ENCODE peak calls at places on chromosomes 12 and 14, in eight cellular contexts. M is stomach; O is CD8-positive, alpha-beta T cell; U is tibial nerve; Z is Karpas-422; Y is OCI-LY7; C is lower lobe of right lung; Q is hepatocyte. K is an unnamed sample.

GRCh38 chr14:32841698-32842097 is 97.0 kb upstream of the NPAS3 start:
- DNase-seq in M (no peak), O (no peak), U (no peak), Z (no peak), Y (no peak), C (no peak), Q (no peak), K (no peak)

GRCh38 chr12:30806989-30807694 is 52.4 kb upstream of the CAPRIN2 start:
- DNase-seq in M (peak; percentile 41), O (no peak), U (no peak), Z (peak; percentile 84), Y (peak; percentile 63), C (no peak), Q (peak; percentile 67), K (no peak)

GRCh38 chr14:36582011-36582873 is at the start of gene NKX2-8:
- DNase-seq in M (no peak), O (no peak), U (no peak), Z (no peak), Y (no peak), C (peak; percentile 48), Q (peak; percentile 19), K (no peak)

GRCh38 chr12:102479099-102479887 is 1.1 kb downstream of the IGF1 start:
- DNase-seq in M (no peak), O (no peak), U (no peak), Z (no peak), Y (no peak), C (no peak), Q (peak; percentile 53), K (no peak)

GRCh38 chr12:96434107-96434506 is 33.9 kb upstream of the CDK17 start:
- DNase-seq in M (no peak), O (peak; percentile 63), U (no peak), Z (no peak), Y (peak; percentile 38), C (no peak), Q (no peak), K (peak; percentile 79)

GRCh38 chr14:23571701-23572523 is 4.3 kb upstream of the AP1G2 start:
- DNase-seq in M (no peak), O (no peak), U (no peak), Z (no peak), Y (no peak), C (no peak), Q (peak; percentile 4), K (no peak)

GRCh38 chr12:49342914-49343731 is 3.6 kb upstream of the DNAJC22 start:
- DNase-seq in M (peak; percentile 24), O (no peak), U (no peak), Z (peak; percentile 67), Y (peak; percentile 54), C (no peak), Q (peak; percentile 32), K (no peak)

GRCh38 chr12:113903381-113903863 is 62.7 kb downstream of the RBM19 start:
- DNase-seq in M (no peak), O (no peak), U (no peak), Z (no peak), Y (no peak), C (no peak), Q (no peak), K (no peak)

GRCh38 chr12:11944321-11944720 is 126.4 kb upstream of the BCL2L14 start:
- DNase-seq in M (no peak), O (no peak), U (no peak), Z (no peak), Y (no peak), C (no peak), Q (no peak), K (no peak)

GRCh38 chr14:81406863-81407262 is 6.7 kb upstream of the STON2 start:
- DNase-seq in M (no peak), O (no peak), U (peak; percentile 45), Z (no peak), Y (no peak), C (no peak), Q (peak; percentile 48), K (no peak)

GRCh38 chr12:106245767-106246166 is 2.1 kb downstream of the CKAP4 start:
- DNase-seq in M (peak; percentile 76), O (no peak), U (no peak), Z (no peak), Y (no peak), C (peak; percentile 85), Q (peak; percentile 55), K (no peak)

GRCh38 chr14:73800970-73801515 is 50.6 kb upstream of the PTGR2 start:
- DNase-seq in M (no peak), O (no peak), U (no peak), Z (peak; percentile 39), Y (no peak), C (no peak), Q (no peak), K (no peak)

GRCh38 chr12:1661553-1662335 is 29.1 kb upstream of the ADIPOR2 start:
- DNase-seq in M (peak; percentile 96), O (peak; percentile 71), U (peak; percentile 88), Z (peak; percentile 93), Y (peak; percentile 91), C (peak; percentile 97), Q (peak; percentile 96), K (peak; percentile 97)

GRCh38 chr14:20427231-20428009 is 8.5 kb downstream of the KLHL33 start:
- DNase-seq in M (no peak), O (no peak), U (no peak), Z (peak; percentile 62), Y (peak; percentile 82), C (no peak), Q (peak; percentile 61), K (no peak)
- H3K27ac ChIP-seq in M (peak overlapping the region; percentile 22), O (no peak overlapping the region), U (no peak overlapping the region), Z (no peak overlapping the region), Y (peak overlapping the region; percentile 94), C (peak overlapping the region; percentile 33), Q (peak overlapping the region; percentile 85), K (peak overlapping the region; percentile 63)

DNA sequence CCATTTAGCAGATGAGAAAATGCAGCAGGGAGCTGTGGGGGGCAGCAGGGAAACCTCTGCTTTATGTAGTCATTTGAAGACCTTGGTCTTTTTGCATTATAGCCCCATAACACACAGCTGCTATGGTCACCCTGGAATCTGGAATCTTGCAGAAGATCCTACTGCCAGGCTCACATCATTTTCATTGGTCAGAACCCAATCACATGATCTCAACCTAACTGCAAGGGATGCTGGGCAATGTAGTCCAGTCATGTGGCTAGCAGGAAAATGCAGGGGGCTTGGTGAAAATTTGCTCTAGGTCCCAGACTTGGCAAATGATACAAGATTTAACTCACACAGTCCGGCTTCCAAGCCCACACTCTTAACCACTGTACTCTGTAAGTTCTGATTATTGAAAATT is 1028.7 kb downstream of the AACS start:
- DNase-seq in M (no peak), O (no peak), U (no peak), Z (no peak), Y (peak; percentile 30), C (no peak), Q (peak; percentile 19), K (no peak)
- H3K9me3 ChIP-seq in M (no peaks in the 10 kb centered on the region), O (no peaks in the 10 kb centered on the region), U (peaks cover 17% of the 10 kb centered on the region), Z (peaks cover 15% of the 10 kb centered on the region), Y (no peaks in the 10 kb centered on the region), C (no peaks in the 10 kb centered on the region), Q (no peaks in the 10 kb centered on the region), K (no peaks in the 10 kb centered on the region)

DNA sequence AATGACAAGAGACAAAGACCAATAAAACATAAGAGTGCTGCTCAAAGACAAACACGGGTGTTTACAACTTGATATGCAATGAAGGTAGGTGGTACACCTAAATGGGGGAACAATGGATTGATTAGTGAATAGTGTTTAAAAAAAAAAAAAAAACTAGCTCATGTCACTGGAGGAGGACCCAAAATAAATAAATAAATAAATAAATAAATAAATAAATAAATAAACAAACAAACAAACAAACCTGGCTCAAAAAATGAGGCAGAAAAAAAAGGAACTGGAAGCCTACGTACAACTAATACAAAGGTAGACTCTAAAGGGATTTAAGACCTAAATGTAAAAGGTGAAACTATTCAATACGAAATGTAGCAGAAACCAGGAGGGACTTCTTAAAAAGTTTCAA is 18.6 kb downstream of the NAP1L1 start:
- DNase-seq in M (no peak), O (no peak), U (no peak), Z (no peak), Y (no peak), C (no peak), Q (no peak), K (no peak)
- H3K27ac ChIP-seq in M (no peak overlapping the region), O (no peak overlapping the region), U (no peak overlapping the region), Z (no peak overlapping the region), Y (no peak overlapping the region), C (no peak overlapping the region), Q (no peak overlapping the region), K (no peak overlapping the region)

DNA sequence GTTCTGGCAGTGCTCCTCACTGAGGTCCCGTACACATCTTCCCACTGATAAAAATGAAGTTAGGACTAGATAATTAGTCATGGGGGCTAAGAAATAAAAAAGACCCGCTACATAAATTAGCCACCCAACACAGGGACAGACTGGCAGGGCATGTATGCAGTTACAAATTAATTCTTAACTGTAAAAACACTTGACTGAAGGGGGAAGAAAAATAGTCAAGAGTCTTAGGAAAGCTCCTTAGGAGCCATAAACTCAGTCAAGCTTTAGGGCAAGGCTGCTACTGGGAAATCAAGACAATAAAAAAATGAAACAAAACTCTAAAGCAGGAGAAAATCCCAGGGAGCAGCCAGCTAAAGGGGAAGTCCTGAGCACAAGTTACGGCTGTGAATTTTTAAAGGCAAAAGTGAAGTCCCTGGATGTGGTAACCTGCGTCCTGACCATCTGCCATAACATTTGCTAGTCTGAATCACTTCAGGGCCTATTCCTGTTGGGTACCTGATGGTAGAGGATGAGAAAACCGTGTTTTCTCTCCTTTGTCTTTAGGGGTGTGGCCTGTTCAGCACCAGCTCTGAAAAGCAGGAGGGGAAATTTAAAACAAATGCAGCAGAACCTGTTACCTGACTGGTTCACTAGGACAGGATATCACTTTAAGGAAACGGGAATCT is 7.5 kb upstream of the NPFF start:
- DNase-seq in M (no peak), O (no peak), U (no peak), Z (no peak), Y (no peak), C (no peak), Q (no peak), K (no peak)
- H3K9me3 ChIP-seq in M (no peaks in the 10 kb centered on the region), O (no peaks in the 10 kb centered on the region), U (no peaks in the 10 kb centered on the region), Z (no peaks in the 10 kb centered on the region), Y (no peaks in the 10 kb centered on the region), C (no peaks in the 10 kb centered on the region), Q (no peaks in the 10 kb centered on the region), K (no peaks in the 10 kb centered on the region)

DNA sequence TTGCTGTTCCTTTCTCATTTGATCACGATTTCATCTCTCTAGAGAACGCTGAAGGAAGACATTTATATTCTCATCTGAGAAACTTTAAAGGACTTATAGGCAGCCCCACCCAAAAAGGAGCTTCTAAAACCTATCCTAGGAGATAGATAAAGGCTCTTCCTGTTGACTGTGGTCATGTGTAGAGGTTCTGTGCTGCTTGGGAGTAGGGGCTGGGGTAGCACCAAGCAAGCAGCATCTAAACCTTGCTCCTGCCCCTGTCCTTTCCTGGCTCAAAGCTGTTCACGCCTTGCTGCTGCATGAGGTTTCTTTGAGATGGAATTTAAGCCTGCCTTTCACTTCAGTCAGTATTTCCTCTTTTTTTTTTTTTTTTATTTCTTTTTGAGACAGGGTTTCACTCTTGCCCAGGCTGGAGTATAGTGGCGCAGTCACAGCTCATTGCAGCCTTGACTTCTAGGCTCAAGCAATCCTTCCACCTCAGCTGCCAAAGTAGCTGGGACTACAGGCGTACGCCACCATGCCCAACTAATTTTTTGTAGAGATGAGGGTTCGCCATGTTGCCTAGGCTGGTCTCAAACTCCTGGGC is 41.4 kb downstream of the RAB35 start:
- DNase-seq in M (no peak), O (no peak), U (no peak), Z (no peak), Y (no peak), C (no peak), Q (no peak), K (no peak)
- H3K27ac ChIP-seq in M (no peak overlapping the region), O (no peak overlapping the region), U (no peak overlapping the region), Z (no peak overlapping the region), Y (no peak overlapping the region), C (no peak overlapping the region), Q (no peak overlapping the region), K (no peak overlapping the region)

GRCh38 chr12:34358198-34358597 is 335.9 kb downstream of the ALG10 start:
- DNase-seq in M (no peak), O (no peak), U (no peak), Z (no peak), Y (no peak), C (no peak), Q (no peak), K (no peak)
- H3K9me3 ChIP-seq in M (peaks cover 96% of the 10 kb centered on the region), O (no peaks in the 10 kb centered on the region), U (peaks cover 96% of the 10 kb centered on the region), Z (peaks cover 3% of the 10 kb centered on the region), Y (no peaks in the 10 kb centered on the region), C (peaks cover 11% of the 10 kb centered on the region), Q (no peaks in the 10 kb centered on the region), K (no peaks in the 10 kb centered on the region)